ENCODE peak calls at places on chromosome 11, in four cellular contexts. G, L, N and X are unnamed samples. For H3K27me3, the result is how much of the 10 kb centered on the place peaks cover.

GRCh38 chr11:12390687-12391110 is 13.3 kb downstream of the PARVA start:
- DNase-seq in G (no peak), L (no peak), N (no peak), X (no peak)

GRCh38 chr11:77107950-77108349 is 5.3 kb downstream of the OMP start:
- DNase-seq in G (no peak), L (no peak), N (peak), X (peak)

GRCh38 chr11:95289378-95289777 is 58.4 kb upstream of the SESN3 start:
- DNase-seq in G (no peak), L (no peak), N (no peak), X (no peak)

GRCh38 chr11:127345819-127346459 is 345.4 kb upstream of the KIRREL3 start:
- DNase-seq in G (no peak), L (no peak), N (peak), X (peak)

GRCh38 chr11:66851251-66851620 is 5.6 kb upstream of the LRFN4 start:
- DNase-seq in G (peak), L (no peak), N (no peak), X (no peak)

GRCh38 chr11:100726709-100727108 is 39.6 kb downstream of the ARHGAP42 start:
- DNase-seq in G (no peak), L (no peak), N (no peak), X (no peak)

GRCh38 chr11:109421981-109422590 is at the start of gene C11orf87:
- DNase-seq in G (no peak), L (no peak), N (no peak), X (no peak)

GRCh38 chr11:134644489-134645456 is 232.7 kb upstream of the B3GAT1 start:
- DNase-seq in G (no peak), L (no peak), N (no peak), X (no peak)

GRCh38 chr11:130088217-130088616 is 18.5 kb downstream of the APLP2 start:
- DNase-seq in G (no peak), L (no peak), N (no peak), X (no peak)
- H3K27ac ChIP-seq in G (no peak), L (no peak), N (no peak), X (no peak)

DNA sequence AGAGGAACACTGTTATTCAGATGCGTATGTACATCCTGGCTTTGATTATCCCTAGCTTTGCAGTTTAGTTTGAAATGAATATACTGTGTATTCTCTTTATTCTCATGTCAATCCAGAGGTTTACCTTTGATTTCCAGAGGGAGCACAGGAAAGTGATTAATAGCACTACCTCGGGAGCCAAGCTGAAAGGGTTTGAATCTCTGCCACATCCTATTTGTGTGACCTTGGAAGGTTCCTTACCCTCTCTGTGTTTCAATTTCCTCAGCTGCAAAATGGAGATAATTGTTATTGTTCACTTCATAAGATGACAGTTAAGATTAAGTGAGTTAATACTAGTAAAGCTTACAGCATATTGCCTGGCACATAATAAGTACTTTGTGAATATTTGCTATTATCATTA is 17.9 kb downstream of the ELMOD1 start:
- DNase-seq in G (no peak), L (no peak), N (no peak), X (no peak)
- H3K27me3 ChIP-seq in G (under half), L (under half), N (under half), X (under half)

DNA sequence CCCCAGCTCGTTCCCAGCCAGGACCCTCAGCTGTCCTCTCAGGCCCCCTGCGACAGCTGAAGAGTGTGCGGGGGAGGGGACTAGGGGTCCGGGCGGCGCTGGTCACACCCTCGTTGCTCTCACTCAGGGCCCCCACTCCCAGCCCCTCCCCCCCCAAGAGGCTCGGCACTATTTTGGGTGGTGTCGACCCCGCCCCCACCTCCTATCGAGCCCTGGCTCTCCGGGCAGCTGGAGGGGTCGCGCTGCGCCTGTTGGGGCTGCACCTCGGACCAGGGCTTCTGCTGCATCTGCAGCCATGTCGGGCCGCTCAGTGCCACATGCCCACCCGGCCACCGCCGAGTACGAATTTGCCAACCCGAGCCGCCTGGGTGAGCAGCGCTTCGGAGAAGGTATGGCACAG is at the start of gene HSPB2:
- DNase-seq in G (no peak), L (no peak), N (peak), X (no peak)
- H3K27ac ChIP-seq in G (peak), L (no peak), N (peak), X (peak)

DNA sequence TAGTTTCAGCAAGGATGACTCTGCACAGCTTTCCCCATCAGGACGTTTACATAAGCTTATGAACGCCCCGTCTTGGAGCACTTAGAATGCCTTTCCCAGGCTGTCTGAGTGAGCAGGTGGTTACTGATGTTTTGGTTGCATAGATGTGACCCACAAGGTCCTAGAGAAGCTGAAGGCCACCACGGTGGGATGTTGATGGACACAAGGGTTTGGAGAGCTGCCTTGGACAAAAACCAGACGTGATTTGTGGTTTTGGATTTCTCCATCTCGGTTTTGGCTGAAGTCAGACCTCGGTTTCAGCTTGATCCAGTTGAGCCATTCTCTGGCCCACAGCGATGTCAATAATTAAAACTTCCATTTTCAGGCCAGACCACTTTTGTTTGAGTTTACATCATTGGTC is 151.9 kb downstream of the LDLRAD3 start:
- DNase-seq in G (no peak), L (no peak), N (no peak), X (no peak)
- H3K27me3 ChIP-seq in G (under half), L (under half), N (under half), X (under half)

GRCh38 chr11:112159098-112159761 is 4.7 kb downstream of the IL18 start:
- DNase-seq in G (no peak), L (no peak), N (no peak), X (no peak)

GRCh38 chr11:112160452-112160851 is 3.4 kb downstream of the IL18 start:
- DNase-seq in G (no peak), L (no peak), N (no peak), X (no peak)

GRCh38 chr11:112156153-112156552 is 7.7 kb downstream of the IL18 start:
- DNase-seq in G (no peak), L (no peak), N (no peak), X (no peak)

GRCh38 chr11:112156594-112157273 is 7.2 kb downstream of the IL18 start:
- DNase-seq in G (no peak), L (no peak), N (no peak), X (no peak)

DNA sequence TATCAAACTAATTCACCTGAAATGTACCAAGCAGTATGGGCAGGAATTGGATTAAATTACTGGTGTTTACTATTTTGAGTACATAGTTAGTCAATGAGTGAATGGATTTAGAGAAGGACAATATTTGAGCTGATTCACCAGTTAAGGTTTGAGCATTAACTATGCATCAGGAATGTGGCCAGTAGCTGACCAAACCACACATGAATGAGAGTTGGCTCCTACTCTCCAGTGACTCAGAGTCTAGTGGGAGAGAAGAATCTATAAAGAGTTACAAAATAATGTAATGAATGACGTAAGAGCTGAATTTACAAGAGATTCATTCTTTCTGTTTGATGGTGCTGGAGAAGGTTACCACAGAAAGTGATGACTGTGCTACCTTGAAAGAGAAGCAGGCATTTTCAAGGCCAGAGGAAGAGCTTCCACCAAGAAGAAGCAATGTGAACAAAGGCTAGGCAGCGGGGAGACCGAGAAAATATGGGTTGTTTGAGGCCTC is 6.6 kb downstream of the IL18 start:
- DNase-seq in G (no peak), L (no peak), N (no peak), X (no peak)
- H3K27ac ChIP-seq in G (peak), L (no peak), N (no peak), X (no peak)